ENCODE peak calls at places on chromosomes 11 and 22, in eight cellular contexts. One of them, this sample, is unnamed.

GRCh38 chr11:66443602-66444001 is 5.0 kb upstream of the MRPL11 start:
- DNase-seq in choroid plexus epithelial cell: peak
- DNase-seq in HFF-Myc: peak
- DNase-seq in GM23248: peak
- DNase-seq in AG09309: peak
- DNase-seq in left lung: no peak
- DNase-seq in fibroblast of lung: peak
- DNase-seq in naive thymus-derived CD4-positive, alpha-beta T cell: no peak
- DNase-seq in this sample: peak

GRCh38 chr11:71300187-71300586 is 47.8 kb upstream of the SHANK2 start:
- DNase-seq in choroid plexus epithelial cell: peak
- DNase-seq in HFF-Myc: no peak
- DNase-seq in GM23248: no peak
- DNase-seq in AG09309: no peak
- DNase-seq in left lung: no peak
- DNase-seq in fibroblast of lung: peak
- DNase-seq in naive thymus-derived CD4-positive, alpha-beta T cell: no peak
- DNase-seq in this sample: peak

GRCh38 chr11:31870609-31871309 is 59.6 kb upstream of the PAX6 start:
- DNase-seq in choroid plexus epithelial cell: peak
- DNase-seq in HFF-Myc: no peak
- DNase-seq in GM23248: peak
- DNase-seq in AG09309: no peak
- DNase-seq in left lung: no peak
- DNase-seq in fibroblast of lung: peak
- DNase-seq in naive thymus-derived CD4-positive, alpha-beta T cell: peak
- DNase-seq in this sample: peak

GRCh38 chr11:120940297-120940847 is 83.5 kb upstream of the TBCEL start:
- DNase-seq in choroid plexus epithelial cell: no peak
- DNase-seq in HFF-Myc: no peak
- DNase-seq in GM23248: no peak
- DNase-seq in AG09309: no peak
- DNase-seq in left lung: no peak
- DNase-seq in fibroblast of lung: no peak
- DNase-seq in naive thymus-derived CD4-positive, alpha-beta T cell: no peak
- DNase-seq in this sample: no peak

GRCh38 chr22:49936018-49936972 is 17.9 kb downstream of the CRELD2 start:
- DNase-seq in choroid plexus epithelial cell: peak
- DNase-seq in HFF-Myc: no peak
- DNase-seq in GM23248: peak
- DNase-seq in AG09309: no peak
- DNase-seq in left lung: peak
- DNase-seq in fibroblast of lung: peak
- DNase-seq in naive thymus-derived CD4-positive, alpha-beta T cell: peak
- DNase-seq in this sample: peak

GRCh38 chr11:7467652-7468051 is 17.7 kb upstream of the OLFML1 start:
- DNase-seq in choroid plexus epithelial cell: no peak
- DNase-seq in HFF-Myc: no peak
- DNase-seq in GM23248: peak
- DNase-seq in AG09309: no peak
- DNase-seq in left lung: no peak
- DNase-seq in fibroblast of lung: no peak
- DNase-seq in naive thymus-derived CD4-positive, alpha-beta T cell: no peak
- DNase-seq in this sample: no peak

GRCh38 chr11:81658722-81659121 is 1074.9 kb downstream of the FAM181B start:
- DNase-seq in choroid plexus epithelial cell: peak
- DNase-seq in HFF-Myc: no peak
- DNase-seq in GM23248: peak
- DNase-seq in AG09309: no peak
- DNase-seq in left lung: peak
- DNase-seq in fibroblast of lung: peak
- DNase-seq in naive thymus-derived CD4-positive, alpha-beta T cell: peak
- DNase-seq in this sample: peak

GRCh38 chr11:43992138-43992537 is 49.7 kb downstream of the C11orf96 start:
- DNase-seq in choroid plexus epithelial cell: no peak
- DNase-seq in HFF-Myc: no peak
- DNase-seq in GM23248: no peak
- DNase-seq in AG09309: no peak
- DNase-seq in left lung: no peak
- DNase-seq in fibroblast of lung: no peak
- DNase-seq in naive thymus-derived CD4-positive, alpha-beta T cell: no peak
- DNase-seq in this sample: no peak

GRCh38 chr11:210803-211180 is 3.3 kb downstream of the RIC8A start:
- DNase-seq in choroid plexus epithelial cell: no peak
- DNase-seq in HFF-Myc: no peak
- DNase-seq in GM23248: no peak
- DNase-seq in AG09309: no peak
- DNase-seq in left lung: no peak
- DNase-seq in fibroblast of lung: no peak
- DNase-seq in naive thymus-derived CD4-positive, alpha-beta T cell: no peak
- DNase-seq in this sample: no peak

GRCh38 chr11:211295-211694 is 3.8 kb downstream of the RIC8A start:
- DNase-seq in choroid plexus epithelial cell: no peak
- DNase-seq in HFF-Myc: no peak
- DNase-seq in GM23248: no peak
- DNase-seq in AG09309: no peak
- DNase-seq in left lung: no peak
- DNase-seq in fibroblast of lung: no peak
- DNase-seq in naive thymus-derived CD4-positive, alpha-beta T cell: no peak
- DNase-seq in this sample: no peak

GRCh38 chr11:208917-209260 is 1.4 kb downstream of the RIC8A start:
- DNase-seq in choroid plexus epithelial cell: no peak
- DNase-seq in HFF-Myc: no peak
- DNase-seq in GM23248: no peak
- DNase-seq in AG09309: no peak
- DNase-seq in left lung: peak
- DNase-seq in fibroblast of lung: no peak
- DNase-seq in naive thymus-derived CD4-positive, alpha-beta T cell: no peak
- DNase-seq in this sample: no peak

GRCh38 chr11:209275-210121 is 2.0 kb downstream of the RIC8A start:
- DNase-seq in choroid plexus epithelial cell: no peak
- DNase-seq in HFF-Myc: no peak
- DNase-seq in GM23248: peak
- DNase-seq in AG09309: no peak
- DNase-seq in left lung: no peak
- DNase-seq in fibroblast of lung: no peak
- DNase-seq in naive thymus-derived CD4-positive, alpha-beta T cell: no peak
- DNase-seq in this sample: no peak

DNA sequence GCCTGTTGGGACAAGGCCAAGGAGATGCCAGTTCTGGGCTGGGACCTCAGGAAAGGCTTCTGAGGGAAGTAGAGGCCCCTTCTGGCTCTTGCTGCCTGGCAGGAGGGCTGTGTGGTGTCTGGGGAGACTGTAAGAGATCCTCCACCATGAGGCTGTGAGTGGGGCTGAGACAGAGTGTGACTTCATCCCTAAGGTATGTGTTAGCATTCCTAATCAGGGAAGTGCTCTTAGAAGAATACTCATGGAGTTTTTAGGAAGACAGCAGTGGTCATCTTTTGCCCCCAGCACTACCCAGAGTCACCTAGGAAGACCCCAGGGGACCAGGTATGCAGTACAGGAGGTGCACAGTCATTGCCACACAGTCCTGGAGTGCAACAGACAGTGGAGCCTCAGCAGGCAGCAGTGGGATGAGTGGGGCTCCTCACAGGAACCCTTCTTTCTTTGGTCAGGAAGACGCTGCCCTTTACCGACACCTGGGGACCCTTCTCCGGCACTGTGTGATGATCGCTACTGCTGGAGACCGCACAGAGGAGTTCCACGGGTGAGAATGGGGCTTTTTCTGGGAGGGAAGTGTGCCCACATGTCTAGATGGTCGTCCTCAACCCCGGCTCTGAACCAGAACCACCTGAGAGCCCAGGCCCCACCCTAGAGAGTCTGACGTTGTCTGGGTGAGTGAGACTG is 2.8 kb downstream of the RIC8A start:
- DNase-seq in choroid plexus epithelial cell: peak
- DNase-seq in HFF-Myc: peak
- DNase-seq in GM23248: peak
- DNase-seq in AG09309: no peak
- DNase-seq in left lung: no peak
- DNase-seq in fibroblast of lung: peak
- DNase-seq in naive thymus-derived CD4-positive, alpha-beta T cell: no peak
- DNase-seq in this sample: peak
- H3K4me3 ChIP-seq in choroid plexus epithelial cell: peak
- H3K4me3 ChIP-seq in HFF-Myc: peak
- H3K4me3 ChIP-seq in GM23248: peak
- H3K4me3 ChIP-seq in AG09309: peak
- H3K4me3 ChIP-seq in left lung: no peak
- H3K4me3 ChIP-seq in fibroblast of lung: peak
- H3K4me3 ChIP-seq in naive thymus-derived CD4-positive, alpha-beta T cell: no peak
- H3K4me3 ChIP-seq in this sample: peak

GRCh38 chr11:11850668-11851067 is 8.9 kb downstream of the USP47 start:
- DNase-seq in choroid plexus epithelial cell: no peak
- DNase-seq in HFF-Myc: no peak
- DNase-seq in GM23248: no peak
- DNase-seq in AG09309: no peak
- DNase-seq in left lung: no peak
- DNase-seq in fibroblast of lung: no peak
- DNase-seq in naive thymus-derived CD4-positive, alpha-beta T cell: no peak
- DNase-seq in this sample: no peak

GRCh38 chr11:11860103-11860979 is 18.6 kb downstream of the USP47 start:
- DNase-seq in choroid plexus epithelial cell: peak
- DNase-seq in HFF-Myc: no peak
- DNase-seq in GM23248: peak
- DNase-seq in AG09309: no peak
- DNase-seq in left lung: no peak
- DNase-seq in fibroblast of lung: peak
- DNase-seq in naive thymus-derived CD4-positive, alpha-beta T cell: no peak
- DNase-seq in this sample: peak

GRCh38 chr11:11857769-11858168 is 16.0 kb downstream of the USP47 start:
- DNase-seq in choroid plexus epithelial cell: no peak
- DNase-seq in HFF-Myc: no peak
- DNase-seq in GM23248: no peak
- DNase-seq in AG09309: no peak
- DNase-seq in left lung: no peak
- DNase-seq in fibroblast of lung: no peak
- DNase-seq in naive thymus-derived CD4-positive, alpha-beta T cell: no peak
- DNase-seq in this sample: no peak

DNA sequence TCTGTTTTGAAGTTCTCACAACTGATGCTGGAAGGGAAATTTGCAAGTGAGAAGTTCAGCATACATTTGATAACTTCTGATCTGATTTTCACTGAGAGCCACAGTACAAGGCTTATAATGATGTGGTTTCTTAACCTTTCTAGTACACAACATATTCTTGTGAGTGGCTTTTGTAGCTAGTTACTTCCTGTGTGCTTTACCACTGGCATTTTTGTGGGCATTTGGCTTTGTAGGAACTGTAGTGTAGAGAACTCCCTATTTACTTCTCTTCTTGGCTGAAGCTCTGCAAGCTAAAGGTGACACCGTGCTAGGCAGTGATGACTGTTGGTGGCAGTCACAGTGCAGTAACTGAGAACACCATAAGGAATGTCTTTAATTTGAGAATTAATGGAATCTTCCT is 14.9 kb downstream of the USP47 start:
- DNase-seq in choroid plexus epithelial cell: peak
- DNase-seq in HFF-Myc: no peak
- DNase-seq in GM23248: peak
- DNase-seq in AG09309: no peak
- DNase-seq in left lung: no peak
- DNase-seq in fibroblast of lung: no peak
- DNase-seq in naive thymus-derived CD4-positive, alpha-beta T cell: peak
- DNase-seq in this sample: no peak
- H3K4me3 ChIP-seq in choroid plexus epithelial cell: no peak
- H3K4me3 ChIP-seq in HFF-Myc: no peak
- H3K4me3 ChIP-seq in GM23248: no peak
- H3K4me3 ChIP-seq in AG09309: no peak
- H3K4me3 ChIP-seq in left lung: no peak
- H3K4me3 ChIP-seq in fibroblast of lung: no peak
- H3K4me3 ChIP-seq in naive thymus-derived CD4-positive, alpha-beta T cell: peak
- H3K4me3 ChIP-seq in this sample: no peak

GRCh38 chr22:39459681-39460080 is 2.9 kb downstream of the MGAT3 start:
- DNase-seq in choroid plexus epithelial cell: no peak
- DNase-seq in HFF-Myc: no peak
- DNase-seq in GM23248: no peak
- DNase-seq in AG09309: no peak
- DNase-seq in left lung: no peak
- DNase-seq in fibroblast of lung: no peak
- DNase-seq in naive thymus-derived CD4-positive, alpha-beta T cell: no peak
- DNase-seq in this sample: no peak

GRCh38 chr22:39456262-39457046 is at the start of gene MGAT3:
- DNase-seq in choroid plexus epithelial cell: no peak
- DNase-seq in HFF-Myc: no peak
- DNase-seq in GM23248: peak
- DNase-seq in AG09309: no peak
- DNase-seq in left lung: no peak
- DNase-seq in fibroblast of lung: no peak
- DNase-seq in naive thymus-derived CD4-positive, alpha-beta T cell: peak
- DNase-seq in this sample: no peak

GRCh38 chr22:39458443-39459083 is 1.8 kb downstream of the MGAT3 start:
- DNase-seq in choroid plexus epithelial cell: no peak
- DNase-seq in HFF-Myc: no peak
- DNase-seq in GM23248: no peak
- DNase-seq in AG09309: no peak
- DNase-seq in left lung: no peak
- DNase-seq in fibroblast of lung: no peak
- DNase-seq in naive thymus-derived CD4-positive, alpha-beta T cell: no peak
- DNase-seq in this sample: no peak

GRCh38 chr22:39457546-39458442 is 982 bp downstream of the MGAT3 start:
- DNase-seq in choroid plexus epithelial cell: no peak
- DNase-seq in HFF-Myc: no peak
- DNase-seq in GM23248: no peak
- DNase-seq in AG09309: no peak
- DNase-seq in left lung: no peak
- DNase-seq in fibroblast of lung: no peak
- DNase-seq in naive thymus-derived CD4-positive, alpha-beta T cell: peak
- DNase-seq in this sample: no peak

DNA sequence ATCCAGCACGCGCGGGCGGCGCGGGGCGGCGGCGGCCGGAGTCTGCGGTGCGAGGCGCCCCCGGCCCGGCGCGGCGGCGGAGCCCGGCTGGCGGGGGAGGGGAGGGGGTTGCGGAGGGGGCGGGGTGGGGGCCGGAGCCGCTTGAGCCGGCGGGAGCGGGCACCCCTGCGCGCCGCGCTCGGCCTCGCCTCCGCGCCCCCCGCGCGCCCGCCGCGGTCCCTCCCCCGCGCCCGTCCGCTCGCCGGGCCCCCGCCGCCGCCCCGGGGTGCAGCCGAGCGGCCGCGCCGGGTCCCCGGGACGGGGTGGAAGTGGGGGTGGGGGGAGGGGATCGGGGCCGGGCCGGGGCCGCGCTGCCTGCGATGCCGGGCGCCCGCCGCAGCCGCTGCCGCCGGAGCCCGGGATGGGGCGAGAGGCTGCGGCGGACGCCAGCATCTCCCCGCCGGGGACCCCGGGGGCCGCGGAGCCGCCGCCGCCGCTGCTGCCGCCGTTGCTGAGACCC is 284 bp downstream of the MGAT3 start:
- DNase-seq in choroid plexus epithelial cell: no peak
- DNase-seq in HFF-Myc: no peak
- DNase-seq in GM23248: no peak
- DNase-seq in AG09309: no peak
- DNase-seq in left lung: no peak
- DNase-seq in fibroblast of lung: no peak
- DNase-seq in naive thymus-derived CD4-positive, alpha-beta T cell: no peak
- DNase-seq in this sample: no peak
- H3K4me3 ChIP-seq in choroid plexus epithelial cell: peak
- H3K4me3 ChIP-seq in HFF-Myc: no peak
- H3K4me3 ChIP-seq in GM23248: no peak
- H3K4me3 ChIP-seq in AG09309: no peak
- H3K4me3 ChIP-seq in left lung: peak
- H3K4me3 ChIP-seq in fibroblast of lung: no peak
- H3K4me3 ChIP-seq in naive thymus-derived CD4-positive, alpha-beta T cell: no peak
- H3K4me3 ChIP-seq in this sample: peak

DNA sequence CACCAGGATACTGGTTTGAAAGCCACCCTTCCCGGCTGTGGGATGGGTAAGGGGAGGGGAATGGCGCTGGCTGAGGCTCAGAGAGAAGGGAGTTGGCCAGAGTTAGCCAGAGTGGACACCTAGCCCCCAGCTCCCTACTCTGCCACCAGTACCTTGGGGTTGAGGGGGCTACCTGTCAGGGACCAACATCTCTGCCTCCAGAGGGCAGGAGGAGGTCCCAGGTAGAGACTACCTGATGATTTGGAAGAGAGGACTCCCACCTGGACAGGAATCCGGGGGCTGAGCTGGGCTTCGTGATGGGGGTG is 3.7 kb downstream of the MYRF start:
- DNase-seq in choroid plexus epithelial cell: no peak
- DNase-seq in HFF-Myc: no peak
- DNase-seq in GM23248: no peak
- DNase-seq in AG09309: no peak
- DNase-seq in left lung: no peak
- DNase-seq in fibroblast of lung: no peak
- DNase-seq in naive thymus-derived CD4-positive, alpha-beta T cell: no peak
- DNase-seq in this sample: no peak
- H3K4me3 ChIP-seq in choroid plexus epithelial cell: no peak
- H3K4me3 ChIP-seq in HFF-Myc: no peak
- H3K4me3 ChIP-seq in GM23248: no peak
- H3K4me3 ChIP-seq in AG09309: no peak
- H3K4me3 ChIP-seq in left lung: no peak
- H3K4me3 ChIP-seq in fibroblast of lung: no peak
- H3K4me3 ChIP-seq in naive thymus-derived CD4-positive, alpha-beta T cell: no peak
- H3K4me3 ChIP-seq in this sample: no peak

This sample was measured in fibroblast of villous mesenchyme.